ENCODE peak calls at places on chromosomes 6 and 20, in nine cellular contexts. One of them, this sample, is unnamed.

GRCh38 chr6:54907316-54907715 is 60.7 kb downstream of the FAM83B start:
- DNase-seq in ovary: no peak
- DNase-seq in foreskin fibroblast: no peak
- DNase-seq in astrocyte of the cerebellum: no peak
- DNase-seq in bronchial epithelial cell: no peak
- DNase-seq in adrenal gland: no peak
- DNase-seq in lower leg skin: no peak
- DNase-seq in GM12865: peak; percentile 4
- DNase-seq in testis: no peak
- DNase-seq in this sample: no peak

GRCh38 chr20:1328680-1329330 is at the start of gene SDCBP2:
- DNase-seq in testis: peak; percentile 12
- DNase-seq in lower leg skin: peak; percentile 66
- DNase-seq in astrocyte of the cerebellum: no peak
- DNase-seq in GM12865: no peak
- DNase-seq in adrenal gland: peak; percentile 45
- DNase-seq in ovary: no peak
- DNase-seq in bronchial epithelial cell: peak; percentile 84
- DNase-seq in foreskin fibroblast: no peak
- DNase-seq in this sample: no peak

GRCh38 chr6:154246723-154247118 is 109.9 kb downstream of the IPCEF1 start:
- DNase-seq in foreskin fibroblast: no peak
- DNase-seq in GM12865: no peak
- DNase-seq in bronchial epithelial cell: no peak
- DNase-seq in testis: no peak
- DNase-seq in astrocyte of the cerebellum: no peak
- DNase-seq in ovary: no peak
- DNase-seq in lower leg skin: no peak
- DNase-seq in adrenal gland: no peak
- DNase-seq in this sample: no peak

GRCh38 chr6:20757761-20758160 is 223.5 kb downstream of the CDKAL1 start:
- DNase-seq in testis: no peak
- DNase-seq in lower leg skin: no peak
- DNase-seq in bronchial epithelial cell: peak; percentile 38
- DNase-seq in foreskin fibroblast: peak; percentile 21
- DNase-seq in ovary: no peak
- DNase-seq in GM12865: no peak
- DNase-seq in adrenal gland: no peak
- DNase-seq in astrocyte of the cerebellum: no peak
- DNase-seq in this sample: peak; percentile 14

GRCh38 chr6:27280064-27280539 is 32.0 kb downstream of the POM121L2 start:
- DNase-seq in lower leg skin: no peak
- DNase-seq in adrenal gland: no peak
- DNase-seq in GM12865: peak; percentile 78
- DNase-seq in foreskin fibroblast: peak; percentile 81
- DNase-seq in astrocyte of the cerebellum: no peak
- DNase-seq in testis: no peak
- DNase-seq in ovary: peak; percentile 12
- DNase-seq in bronchial epithelial cell: peak; percentile 50
- DNase-seq in this sample: peak; percentile 60

GRCh38 chr20:3919352-3919751 is 30.2 kb downstream of the PANK2 start:
- DNase-seq in foreskin fibroblast: peak; percentile 55
- DNase-seq in astrocyte of the cerebellum: no peak
- DNase-seq in bronchial epithelial cell: no peak
- DNase-seq in ovary: no peak
- DNase-seq in lower leg skin: no peak
- DNase-seq in adrenal gland: no peak
- DNase-seq in testis: no peak
- DNase-seq in GM12865: no peak
- DNase-seq in this sample: peak; percentile 60

GRCh38 chr20:50821257-50821921 is 26.5 kb downstream of the BCAS4 start:
- DNase-seq in bronchial epithelial cell: no peak
- DNase-seq in testis: no peak
- DNase-seq in GM12865: peak; percentile 64
- DNase-seq in foreskin fibroblast: no peak
- DNase-seq in astrocyte of the cerebellum: no peak
- DNase-seq in adrenal gland: no peak
- DNase-seq in lower leg skin: no peak
- DNase-seq in ovary: no peak
- DNase-seq in this sample: no peak

GRCh38 chr6:148128014-148128730 is 214.5 kb upstream of the SASH1 start:
- DNase-seq in astrocyte of the cerebellum: no peak
- DNase-seq in bronchial epithelial cell: peak; percentile 76
- DNase-seq in foreskin fibroblast: peak; percentile 7
- DNase-seq in adrenal gland: no peak
- DNase-seq in GM12865: no peak
- DNase-seq in ovary: no peak
- DNase-seq in testis: no peak
- DNase-seq in lower leg skin: no peak
- DNase-seq in this sample: peak; percentile 19

GRCh38 chr6:165930668-165931067 is 237.0 kb downstream of the TBXT start:
- DNase-seq in astrocyte of the cerebellum: no peak
- DNase-seq in bronchial epithelial cell: no peak
- DNase-seq in foreskin fibroblast: no peak
- DNase-seq in GM12865: no peak
- DNase-seq in lower leg skin: no peak
- DNase-seq in adrenal gland: no peak
- DNase-seq in testis: no peak
- DNase-seq in ovary: no peak
- DNase-seq in this sample: no peak

GRCh38 chr6:82525775-82526515 is 162.3 kb downstream of the TPBG start:
- DNase-seq in lower leg skin: no peak
- DNase-seq in adrenal gland: no peak
- DNase-seq in testis: no peak
- DNase-seq in bronchial epithelial cell: peak; percentile 49
- DNase-seq in GM12865: no peak
- DNase-seq in astrocyte of the cerebellum: no peak
- DNase-seq in ovary: no peak
- DNase-seq in foreskin fibroblast: no peak
- DNase-seq in this sample: no peak

GRCh38 chr20:46774943-46775560 is 65.6 kb downstream of the SLC2A10 start:
- DNase-seq in lower leg skin: no peak
- DNase-seq in astrocyte of the cerebellum: no peak
- DNase-seq in ovary: no peak
- DNase-seq in GM12865: no peak
- DNase-seq in adrenal gland: no peak
- DNase-seq in testis: no peak
- DNase-seq in bronchial epithelial cell: peak; percentile 10
- DNase-seq in foreskin fibroblast: no peak
- DNase-seq in this sample: no peak

GRCh38 chr6:2746557-2747061 is 4.1 kb downstream of the MYLK4 start:
- DNase-seq in lower leg skin: no peak
- DNase-seq in astrocyte of the cerebellum: peak; percentile 23
- DNase-seq in bronchial epithelial cell: no peak
- DNase-seq in ovary: no peak
- DNase-seq in GM12865: no peak
- DNase-seq in adrenal gland: no peak
- DNase-seq in testis: no peak
- DNase-seq in foreskin fibroblast: no peak
- DNase-seq in this sample: peak; percentile 42

GRCh38 chr20:10637062-10637559 is 36.7 kb downstream of the JAG1 start:
- DNase-seq in astrocyte of the cerebellum: no peak
- DNase-seq in ovary: peak; percentile 42
- DNase-seq in bronchial epithelial cell: peak; percentile 79
- DNase-seq in adrenal gland: no peak
- DNase-seq in testis: no peak
- DNase-seq in GM12865: no peak
- DNase-seq in foreskin fibroblast: peak; percentile 58
- DNase-seq in lower leg skin: no peak
- DNase-seq in this sample: peak; percentile 73

GRCh38 chr20:32229351-32229750 is 21.7 kb downstream of the POFUT1 start:
- DNase-seq in astrocyte of the cerebellum: no peak
- DNase-seq in GM12865: no peak
- DNase-seq in testis: no peak
- DNase-seq in bronchial epithelial cell: no peak
- DNase-seq in lower leg skin: no peak
- DNase-seq in adrenal gland: no peak
- DNase-seq in foreskin fibroblast: no peak
- DNase-seq in ovary: no peak
- DNase-seq in this sample: no peak

GRCh38 chr20:25863536-25864325 is 167.1 kb upstream of the ZNF337 start:
- DNase-seq in adrenal gland: peak; percentile 70
- DNase-seq in GM12865: no peak
- DNase-seq in foreskin fibroblast: peak; percentile 28
- DNase-seq in ovary: no peak
- DNase-seq in bronchial epithelial cell: peak; percentile 46
- DNase-seq in testis: no peak
- DNase-seq in lower leg skin: no peak
- DNase-seq in astrocyte of the cerebellum: no peak
- DNase-seq in this sample: peak; percentile 13

GRCh38 chr6:112284603-112285002 is 30.2 kb upstream of the LAMA4 start:
- DNase-seq in bronchial epithelial cell: no peak
- DNase-seq in lower leg skin: no peak
- DNase-seq in astrocyte of the cerebellum: no peak
- DNase-seq in GM12865: no peak
- DNase-seq in testis: no peak
- DNase-seq in ovary: no peak
- DNase-seq in adrenal gland: no peak
- DNase-seq in foreskin fibroblast: no peak
- DNase-seq in this sample: no peak

GRCh38 chr6:128516514-128516898 is 3.9 kb downstream of the PTPRK start:
- DNase-seq in lower leg skin: no peak
- DNase-seq in testis: no peak
- DNase-seq in adrenal gland: no peak
- DNase-seq in GM12865: peak; percentile 5
- DNase-seq in bronchial epithelial cell: peak; percentile 65
- DNase-seq in astrocyte of the cerebellum: no peak
- DNase-seq in ovary: no peak
- DNase-seq in foreskin fibroblast: peak; percentile 55
- DNase-seq in this sample: peak; percentile 58

GRCh38 chr20:4053516-4053919 is 38.2 kb upstream of the RNF24 start:
- DNase-seq in lower leg skin: no peak
- DNase-seq in astrocyte of the cerebellum: no peak
- DNase-seq in testis: no peak
- DNase-seq in bronchial epithelial cell: peak; percentile 88
- DNase-seq in foreskin fibroblast: peak; percentile 24
- DNase-seq in adrenal gland: no peak
- DNase-seq in ovary: no peak
- DNase-seq in GM12865: no peak
- DNase-seq in this sample: peak; percentile 68

GRCh38 chr20:63044204-63044600 is 37.4 kb upstream of the BHLHE23 start:
- DNase-seq in adrenal gland: no peak
- DNase-seq in ovary: no peak
- DNase-seq in lower leg skin: no peak
- DNase-seq in testis: no peak
- DNase-seq in foreskin fibroblast: no peak
- DNase-seq in bronchial epithelial cell: no peak
- DNase-seq in astrocyte of the cerebellum: no peak
- DNase-seq in GM12865: no peak
- DNase-seq in this sample: no peak

GRCh38 chr6:44250067-44250717 is 3.3 kb downstream of the HSP90AB1 start:
- DNase-seq in astrocyte of the cerebellum: no peak
- DNase-seq in testis: no peak
- DNase-seq in lower leg skin: no peak
- DNase-seq in adrenal gland: no peak
- DNase-seq in ovary: no peak
- DNase-seq in GM12865: no peak
- DNase-seq in bronchial epithelial cell: no peak
- DNase-seq in foreskin fibroblast: no peak
- DNase-seq in this sample: no peak
- H3K4me3 ChIP-seq in astrocyte of the cerebellum: no peak overlapping the region
- H3K4me3 ChIP-seq in testis: no peak overlapping the region
- H3K4me3 ChIP-seq in lower leg skin: no peak overlapping the region
- H3K4me3 ChIP-seq in adrenal gland: no peak overlapping the region
- H3K4me3 ChIP-seq in ovary: no peak overlapping the region
- H3K4me3 ChIP-seq in GM12865: no peak overlapping the region
- H3K4me3 ChIP-seq in bronchial epithelial cell: no peak overlapping the region
- H3K4me3 ChIP-seq in foreskin fibroblast: no peak overlapping the region
- H3K4me3 ChIP-seq in this sample: no peak overlapping the region

DNA sequence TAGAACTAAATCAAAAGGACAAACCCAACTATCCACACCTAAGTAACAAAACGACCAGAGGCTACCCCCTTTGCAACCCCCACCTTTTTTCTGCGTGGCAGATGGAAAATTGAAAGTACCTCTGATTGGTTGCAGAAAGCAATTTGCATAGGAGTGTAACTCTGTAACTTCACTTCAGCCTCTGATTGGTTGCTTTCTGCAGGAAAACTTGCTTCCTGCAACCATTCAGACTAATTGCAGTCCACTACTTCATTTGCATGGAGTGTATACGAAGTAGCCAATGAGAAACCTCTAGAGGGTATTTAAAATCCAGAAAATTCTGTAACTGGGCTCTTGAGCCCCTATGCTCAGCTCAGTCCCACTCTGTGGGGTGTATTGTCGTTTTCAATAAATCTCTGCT is 129.1 kb upstream of the OLIG3 start:
- DNase-seq in foreskin fibroblast: no peak
- DNase-seq in bronchial epithelial cell: no peak
- DNase-seq in astrocyte of the cerebellum: no peak
- DNase-seq in GM12865: no peak
- DNase-seq in ovary: no peak
- DNase-seq in adrenal gland: no peak
- DNase-seq in lower leg skin: no peak
- DNase-seq in testis: no peak
- DNase-seq in this sample: no peak
- TF ChIP-seq CTCF in foreskin fibroblast: no peak
- TF ChIP-seq CTCF in bronchial epithelial cell: no peak
- TF ChIP-seq CTCF in astrocyte of the cerebellum: no peak
- TF ChIP-seq CTCF in GM12865: no peak
- TF ChIP-seq CTCF in ovary: no peak
- TF ChIP-seq CTCF in adrenal gland: no peak
- TF ChIP-seq CTCF in lower leg skin: no peak
- TF ChIP-seq CTCF in testis: no peak
- TF ChIP-seq CTCF in this sample: no peak

DNA sequence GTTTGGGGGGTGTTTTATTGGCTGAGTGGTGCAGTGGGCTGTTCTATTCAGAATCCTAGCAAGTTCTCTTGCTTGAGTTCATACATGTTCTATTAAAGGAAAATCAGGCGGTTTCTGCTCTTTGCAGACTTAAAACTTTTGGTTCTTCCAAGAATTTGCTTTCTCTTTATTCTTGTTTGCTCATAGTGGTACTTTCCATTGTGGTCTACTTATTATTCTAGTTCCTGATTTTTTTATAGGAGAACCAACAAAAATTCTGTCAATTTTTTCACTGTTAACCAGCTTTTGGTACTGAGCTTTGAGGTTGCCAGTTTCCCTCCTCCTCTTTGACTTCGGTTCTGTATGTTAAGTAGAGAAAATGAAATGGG is 6.7 kb downstream of the AFDN start:
- DNase-seq in GM12865: peak; percentile 15
- DNase-seq in foreskin fibroblast: no peak
- DNase-seq in ovary: no peak
- DNase-seq in lower leg skin: no peak
- DNase-seq in testis: no peak
- DNase-seq in astrocyte of the cerebellum: no peak
- DNase-seq in bronchial epithelial cell: no peak
- DNase-seq in adrenal gland: no peak
- DNase-seq in this sample: no peak
- H3K4me3 ChIP-seq in GM12865: peak overlapping the region; percentile 30
- H3K4me3 ChIP-seq in foreskin fibroblast: no peak overlapping the region
- H3K4me3 ChIP-seq in ovary: no peak overlapping the region
- H3K4me3 ChIP-seq in lower leg skin: no peak overlapping the region
- H3K4me3 ChIP-seq in testis: no peak overlapping the region
- H3K4me3 ChIP-seq in astrocyte of the cerebellum: no peak overlapping the region
- H3K4me3 ChIP-seq in bronchial epithelial cell: no peak overlapping the region
- H3K4me3 ChIP-seq in adrenal gland: no peak overlapping the region
- H3K4me3 ChIP-seq in this sample: no peak overlapping the region

DNA sequence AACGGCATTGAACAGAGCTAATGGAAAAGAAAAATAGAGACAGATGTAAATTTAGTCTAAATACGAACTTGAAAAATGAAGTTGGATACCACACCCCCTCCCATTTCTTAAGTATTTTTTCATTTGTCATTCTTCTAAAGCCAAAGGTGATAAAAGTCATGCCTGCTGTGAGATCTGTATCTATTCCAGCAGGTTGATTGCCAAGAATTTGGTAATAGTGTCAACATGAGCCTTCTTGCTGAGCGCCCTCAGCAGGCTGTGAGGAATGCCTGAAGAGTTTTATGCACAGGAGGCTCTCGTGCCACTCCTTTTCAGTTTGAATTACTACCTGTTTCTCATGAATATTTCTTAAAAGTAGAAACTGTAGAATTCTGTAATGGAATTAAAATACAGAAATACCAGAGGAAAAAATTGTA is 165.4 kb downstream of the QKI start:
- DNase-seq in foreskin fibroblast: no peak
- DNase-seq in ovary: no peak
- DNase-seq in GM12865: peak; percentile 7
- DNase-seq in lower leg skin: no peak
- DNase-seq in adrenal gland: no peak
- DNase-seq in astrocyte of the cerebellum: no peak
- DNase-seq in bronchial epithelial cell: peak; percentile 46
- DNase-seq in testis: no peak
- DNase-seq in this sample: peak; percentile 60
- TF ChIP-seq CTCF in foreskin fibroblast: no peak
- TF ChIP-seq CTCF in ovary: no peak
- TF ChIP-seq CTCF in GM12865: no peak
- TF ChIP-seq CTCF in lower leg skin: no peak
- TF ChIP-seq CTCF in adrenal gland: no peak
- TF ChIP-seq CTCF in astrocyte of the cerebellum: peak; percentile 30
- TF ChIP-seq CTCF in bronchial epithelial cell: peak; percentile 26
- TF ChIP-seq CTCF in testis: no peak
- TF ChIP-seq CTCF in this sample: peak; percentile 55

This sample was measured in choroid plexus epithelial cell.